ENCODE peak calls at places on chromosome 14, in four cellular contexts. M is ascending aorta, I is lower lobe of right lung, E is OCI-LY7. V is an unnamed sample.

GRCh38 chr14:53954551-53955233 is 1.9 kb downstream of the BMP4 start:
- DNase-seq in M (peak), E (no peak), I (no peak), V (peak)

GRCh38 chr14:78709795-78710569 is 539.8 kb downstream of the NRXN3 start:
- DNase-seq in I (no peak), E (no peak), M (no peak), V (no peak)

GRCh38 chr14:80536456-80536855 is 325.2 kb upstream of the DIO2 start:
- DNase-seq in M (no peak), E (no peak), I (no peak), V (no peak)

GRCh38 chr14:30994681-30995620 is 30.5 kb upstream of the AP4S1 start:
- DNase-seq in M (no peak), E (no peak), I (no peak), V (no peak)

GRCh38 chr14:65637780-65638179 is 225.2 kb downstream of the FUT8 start:
- DNase-seq in I (no peak), M (no peak), E (peak), V (no peak)

GRCh38 chr14:103206023-103206481 is 82.8 kb downstream of the TNFAIP2 start:
- DNase-seq in E (no peak), M (no peak), I (no peak), V (peak)

GRCh38 chr14:104361101-104361591 is 218.4 kb upstream of the C14orf180 start:
- DNase-seq in E (no peak), M (peak), I (peak), V (peak)

GRCh38 chr14:96792581-96792980 is 4.6 kb upstream of the VRK1 start:
- DNase-seq in M (no peak), E (no peak), I (no peak), V (no peak)

GRCh38 chr14:100304825-100305445 is 1.3 kb downstream of the SLC25A29 start:
- DNase-seq in E (no peak), M (peak), I (peak), V (peak)

GRCh38 chr14:104084251-104085002 is 1.1 kb upstream of the ASPG start:
- DNase-seq in I (no peak), M (no peak), E (no peak), V (peak)

GRCh38 chr14:56129941-56130340 is 11.7 kb downstream of the PELI2 start:
- DNase-seq in I (no peak), M (no peak), E (no peak), V (no peak)

GRCh38 chr14:86015916-86016315 is 486.0 kb downstream of the FLRT2 start:
- DNase-seq in I (no peak), M (no peak), E (no peak), V (no peak)

GRCh38 chr14:90091393-90091792 is 29.6 kb downstream of the KCNK13 start:
- DNase-seq in E (no peak), I (no peak), M (no peak), V (no peak)

GRCh38 chr14:88026890-88027289 is 22.0 kb downstream of the GPR65 start:
- DNase-seq in E (no peak), M (no peak), I (no peak), V (no peak)

GRCh38 chr14:91149462-91149861 is 35.6 kb downstream of the DGLUCY start:
- DNase-seq in I (no peak), E (no peak), M (peak), V (peak)

GRCh38 chr14:22319526-22320352 is 269.3 kb downstream of the DAD1 start:
- DNase-seq in M (peak), E (peak), I (no peak), V (peak)

GRCh38 chr14:88044782-88045446 is 40.0 kb downstream of the GPR65 start:
- DNase-seq in M (no peak), E (no peak), I (no peak), V (no peak)

GRCh38 chr14:104510794-104511611 is 68.6 kb upstream of the C14orf180 start:
- DNase-seq in M (no peak), E (no peak), I (no peak), V (no peak)

GRCh38 chr14:30710870-30711269 is 88.8 kb downstream of the SCFD1 start:
- DNase-seq in I (no peak), M (no peak), E (no peak), V (no peak)

GRCh38 chr14:89308232-89308959 is 108.6 kb downstream of the FOXN3 start:
- DNase-seq in E (peak), I (no peak), M (no peak), V (no peak)

GRCh38 chr14:94601961-94602391 is 10.2 kb upstream of the SERPINA3 start:
- DNase-seq in I (no peak), E (no peak), M (peak), V (peak)

GRCh38 chr14:105473033-105473676 is 1.5 kb upstream of the CRIP2 start:
- DNase-seq in I (no peak), M (no peak), E (no peak), V (no peak)

GRCh38 chr14:28707814-28708213 is 58.8 kb upstream of the FOXG1 start:
- DNase-seq in E (no peak), M (no peak), I (no peak), V (no peak)

GRCh38 chr14:64218344-64219240 is 75.6 kb downstream of the ESR2 start:
- DNase-seq in I (no peak), E (no peak), M (peak), V (peak)

GRCh38 chr14:101834387-101835165 is 73.1 kb downstream of the PPP2R5C start:
- DNase-seq in E (no peak), M (no peak), I (no peak), V (no peak)

GRCh38 chr14:89428556-89429196 is 11.6 kb upstream of the FOXN3 start:
- DNase-seq in E (no peak), I (no peak), M (peak), V (peak)

GRCh38 chr14:55353686-55354467 is 57.8 kb downstream of the ATG14 start:
- DNase-seq in E (no peak), M (no peak), I (no peak), V (no peak)

GRCh38 chr14:32513571-32514009 is 184.5 kb downstream of the AKAP6 start:
- DNase-seq in E (no peak), M (no peak), I (no peak), V (no peak)

GRCh38 chr14:32620724-32621123 is 291.6 kb downstream of the AKAP6 start:
- DNase-seq in E (no peak), I (no peak), M (no peak), V (no peak)

GRCh38 chr14:31013841-31014240 is 11.6 kb upstream of the AP4S1 start:
- DNase-seq in M (no peak), I (no peak), E (no peak), V (no peak)

GRCh38 chr14:24414077-24414476 is 15.3 kb downstream of the NYNRIN start:
- DNase-seq in E (no peak), M (no peak), I (no peak), V (no peak)

GRCh38 chr14:94139006-94139405 is 9.6 kb upstream of the IFI27L2 start:
- DNase-seq in E (no peak), M (no peak), I (no peak), V (no peak)

GRCh38 chr14:23517650-23518329 is 33.8 kb downstream of the ZFHX2 start:
- DNase-seq in E (no peak), I (no peak), M (no peak), V (no peak)

GRCh38 chr14:102222009-102222575 is 82.4 kb downstream of the WDR20 start:
- DNase-seq in E (no peak), M (no peak), I (no peak), V (no peak)

GRCh38 chr14:37901978-37902377 is 305.7 kb upstream of the SSTR1 start:
- DNase-seq in M (peak), E (no peak), I (no peak), V (no peak)

GRCh38 chr14:69692542-69693053 is 74.3 kb upstream of the SRSF5 start:
- DNase-seq in M (no peak), E (no peak), I (no peak), V (no peak)
- H3K27ac ChIP-seq in M (no peak), E (peak), I (peak), V (peak)

GRCh38 chr14:20627337-20628032 is 14.0 kb downstream of the OR6S1 start:
- DNase-seq in M (no peak), E (no peak), I (no peak), V (no peak)

GRCh38 chr14:20626274-20626673 is 15.2 kb downstream of the OR6S1 start:
- DNase-seq in M (no peak), I (no peak), E (no peak), V (no peak)

GRCh38 chr14:20623798-20624197 is 17.7 kb downstream of the OR6S1 start:
- DNase-seq in M (no peak), I (no peak), E (no peak), V (no peak)

GRCh38 chr14:20622816-20623291 is 18.6 kb downstream of the OR6S1 start:
- DNase-seq in M (no peak), I (no peak), E (no peak), V (no peak)

DNA sequence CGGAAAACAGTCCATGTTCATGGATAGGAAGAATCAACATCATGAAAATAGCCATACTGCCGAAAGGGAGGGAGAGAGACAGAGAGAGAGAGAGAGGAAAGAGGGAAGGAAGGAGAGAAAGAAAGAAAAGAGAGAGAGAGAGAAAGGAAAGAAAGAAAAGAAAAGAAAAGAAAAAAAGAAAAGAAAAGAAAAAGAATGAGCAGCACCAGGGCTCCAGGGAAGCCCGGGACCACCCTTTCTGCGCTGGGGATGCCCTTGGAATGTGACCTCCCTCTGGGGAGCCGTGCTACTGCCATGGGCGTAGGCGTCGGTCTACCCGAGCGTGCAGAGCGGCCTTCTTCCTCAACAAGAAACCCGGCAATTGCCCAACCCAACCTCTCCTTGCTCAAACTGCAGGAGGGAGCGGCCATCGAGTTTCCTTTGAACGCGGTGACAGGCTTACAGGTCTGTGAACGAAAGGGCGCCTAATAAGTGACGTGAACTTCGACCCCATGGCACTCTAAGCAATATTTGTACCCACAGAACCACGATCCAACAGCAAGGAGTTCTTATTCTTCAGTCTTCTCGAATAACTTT is 16.9 kb downstream of the OR6S1 start:
- DNase-seq in E (no peak), I (peak), M (peak), V (peak)
- H3K4me3 ChIP-seq in E (no peak), I (peak), M (peak), V (no peak)

GRCh38 chr14:33754264-33754663 is 196.6 kb downstream of the EGLN3 start:
- DNase-seq in I (no peak), M (no peak), E (no peak), V (no peak)
- TF ChIP-seq CTCF in I (no peak), M (no peak), E (no peak), V (no peak)

DNA sequence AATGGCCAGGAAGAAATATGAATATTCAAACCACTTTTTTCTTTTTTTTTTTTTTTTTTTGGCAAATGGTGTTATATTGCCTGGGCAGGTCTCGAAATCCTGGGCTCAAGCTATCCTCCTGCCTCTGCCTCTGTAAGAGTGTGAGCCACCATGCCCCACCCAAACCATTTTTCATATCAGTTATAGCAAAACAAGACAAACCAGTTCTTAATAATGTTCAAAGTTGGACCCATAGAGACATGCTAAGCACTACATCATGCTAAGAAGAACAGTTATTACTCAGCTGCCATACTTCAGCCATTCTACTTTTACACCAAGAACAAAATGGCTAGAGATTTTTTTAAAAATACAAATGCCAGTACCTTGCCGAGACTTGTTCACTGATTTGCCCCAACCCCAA is 25.5 kb downstream of the EIF2S1 start:
- DNase-seq in I (no peak), M (no peak), E (no peak), V (no peak)
- H3K27ac ChIP-seq in I (no peak), M (no peak), E (no peak), V (no peak)

GRCh38 chr14:68630081-68630571 is 162.7 kb downstream of the ZFP36L1 start:
- DNase-seq in M (no peak), E (no peak), I (no peak), V (no peak)

GRCh38 chr14:68632591-68632895 is 160.3 kb downstream of the ZFP36L1 start:
- DNase-seq in M (no peak), E (no peak), I (no peak), V (no peak)

GRCh38 chr14:68630611-68631013 is 162.3 kb downstream of the ZFP36L1 start:
- DNase-seq in I (no peak), E (no peak), M (no peak), V (no peak)

GRCh38 chr14:68631691-68632590 is 160.9 kb downstream of the ZFP36L1 start:
- DNase-seq in E (no peak), M (no peak), I (no peak), V (no peak)

GRCh38 chr14:68631058-68631690 is 161.7 kb downstream of the ZFP36L1 start:
- DNase-seq in E (no peak), M (no peak), I (no peak), V (no peak)
- H3K4me3 ChIP-seq in E (no peak), M (no peak), I (no peak), V (no peak)

GRCh38 chr14:58414845-58415244 is 12.5 kb downstream of the TIMM9 start:
- DNase-seq in E (no peak), I (no peak), M (no peak), V (no peak)
- TF ChIP-seq CTCF in E (no peak), I (no peak), M (no peak), V (no peak)

GRCh38 chr14:62364161-62364560 is 601.9 kb downstream of the SNAPC1 start:
- DNase-seq in M (no peak), E (no peak), I (no peak), V (no peak)
- H3K27ac ChIP-seq in M (no peak), E (no peak), I (no peak), V (no peak)

GRCh38 chr14:59920378-59920683 is 387 bp downstream of the LRRC9 start:
- DNase-seq in M (no peak), E (no peak), I (no peak), V (no peak)
- H3K4me3 ChIP-seq in M (no peak), E (no peak), I (no peak), V (no peak)

GRCh38 chr14:76956253-76957090 is 72.0 kb downstream of the IRF2BPL start:
- DNase-seq in I (peak), M (peak), E (peak), V (peak)
- TF ChIP-seq CTCF in I (peak), M (no peak), E (no peak), V (peak)

V was measured in ovary.